ENCODE peak calls at places on chromosomes 1 and 21, in seven cellular contexts. Y is CD4-positive, alpha-beta T cell; M is activated CD8-positive, alpha-beta T cell treated with anti-CD3 and anti-CD28 coated beads for 36 hours; Q is fibroblast of lung; R is cardiac fibroblast; D is esophagus squamous epithelium; H is brain microvascular endothelial cell. X is an unnamed sample.

GRCh38 chr21:34923626-34924025 is 125.5 kb downstream of the RUNX1 start:
- DNase-seq in Y (no peak), M (no peak), Q (no peak), R (no peak), D (no peak), H (no peak), X (no peak)

GRCh38 chr1:217311766-217312165 is 319.1 kb downstream of the GPATCH2 start:
- DNase-seq in Y (no peak), M (no peak), Q (no peak), R (peak; percentile 53), D (no peak), H (peak; percentile 29), X (peak; percentile 44)

GRCh38 chr1:194024659-194025058 is 838.2 kb upstream of the B3GALT2 start:
- DNase-seq in Y (no peak), M (no peak), Q (peak; percentile 94), R (peak; percentile 68), D (no peak), H (peak; percentile 91), X (peak; percentile 81)

GRCh38 chr1:181676269-181676668 is 193.0 kb downstream of the CACNA1E start:
- DNase-seq in Y (no peak), M (peak; percentile 34), Q (peak; percentile 17), R (peak; percentile 4), D (no peak), H (peak; percentile 2), X (peak; percentile 77)

GRCh38 chr1:110173466-110174117 is 23.3 kb downstream of the SLC6A17 start:
- DNase-seq in Y (no peak), M (no peak), Q (no peak), R (no peak), D (no peak), H (no peak), X (no peak)

GRCh38 chr1:84996846-84997666 is at the start of gene MCOLN2:
- DNase-seq in Y (peak; percentile 54), M (peak; percentile 57), Q (peak; percentile 7), R (peak; percentile 18), D (no peak), H (no peak), X (peak; percentile 49)

GRCh38 chr1:112603012-112603411 is 15.9 kb downstream of the ST7L start:
- DNase-seq in Y (no peak), M (no peak), Q (no peak), R (no peak), D (no peak), H (no peak), X (no peak)

GRCh38 chr1:108611984-108612383 is 48.9 kb downstream of the HENMT1 start:
- DNase-seq in Y (no peak), M (no peak), Q (no peak), R (no peak), D (no peak), H (no peak), X (no peak)

GRCh38 chr1:61234582-61234909 is 152.2 kb downstream of the NFIA start:
- DNase-seq in Y (no peak), M (no peak), Q (no peak), R (no peak), D (no peak), H (no peak), X (no peak)

GRCh38 chr21:19122371-19122770 is 718.8 kb upstream of the TMPRSS15 start:
- DNase-seq in Y (no peak), M (no peak), Q (no peak), R (no peak), D (no peak), H (no peak), X (no peak)

GRCh38 chr1:180901221-180901990 is 11.3 kb upstream of the KIAA1614 start:
- DNase-seq in Y (no peak), M (no peak), Q (no peak), R (no peak), D (no peak), H (no peak), X (no peak)

GRCh38 chr1:231393668-231394067 is 28.4 kb downstream of the EGLN1 start:
- DNase-seq in Y (no peak), M (no peak), Q (no peak), R (no peak), D (no peak), H (no peak), X (no peak)

GRCh38 chr1:62209931-62210595 is 15.4 kb downstream of the L1TD1 start:
- DNase-seq in Y (no peak), M (no peak), Q (no peak), R (peak; percentile 40), D (no peak), H (no peak), X (peak; percentile 70)

GRCh38 chr21:41488080-41488479 is 19.9 kb downstream of the TMPRSS2 start:
- DNase-seq in Y (no peak), M (peak; percentile 23), Q (no peak), R (no peak), D (no peak), H (no peak), X (no peak)

GRCh38 chr1:167748901-167749300 is 27.1 kb downstream of the MPZL1 start:
- DNase-seq in Y (no peak), M (no peak), Q (peak; percentile 74), R (no peak), D (no peak), H (no peak), X (no peak)

GRCh38 chr1:76832521-76832920 is 34.8 kb upstream of the ST6GALNAC5 start:
- DNase-seq in Y (no peak), M (no peak), Q (peak; percentile 14), R (no peak), D (no peak), H (no peak), X (no peak)

GRCh38 chr1:61626820-61627219 is 98.1 kb downstream of the TM2D1 start:
- DNase-seq in Y (no peak), M (no peak), Q (peak; percentile 43), R (no peak), D (no peak), H (no peak), X (no peak)

GRCh38 chr1:12013317-12013588 is 6.0 kb upstream of the MIIP start:
- DNase-seq in Y (no peak), M (no peak), Q (no peak), R (no peak), D (no peak), H (no peak), X (no peak)

GRCh38 chr1:12015499-12015898 is 3.8 kb upstream of the MIIP start:
- DNase-seq in Y (no peak), M (no peak), Q (no peak), R (no peak), D (no peak), H (no peak), X (no peak)

GRCh38 chr1:12012560-12013316 is 6.6 kb upstream of the MIIP start:
- DNase-seq in Y (no peak), M (peak; percentile 31), Q (no peak), R (no peak), D (no peak), H (no peak), X (no peak)

GRCh38 chr1:12015001-12015491 is 4.3 kb upstream of the MIIP start:
- DNase-seq in Y (no peak), M (no peak), Q (peak; percentile 72), R (peak; percentile 51), D (no peak), H (peak; percentile 38), X (no peak)

GRCh38 chr1:12014141-12014981 is 4.9 kb upstream of the MIIP start:
- DNase-seq in Y (no peak), M (no peak), Q (peak; percentile 70), R (peak; percentile 64), D (no peak), H (peak; percentile 25), X (no peak)
- TF ChIP-seq CTCF in Y (no peak), M (no peak), Q (no peak), R (peak; percentile 20), D (no peak), H (peak; percentile 43), X (no peak)

GRCh38 chr21:31216206-31216605 is 127.9 kb downstream of the TIAM1 start:
- DNase-seq in Y (no peak), M (no peak), Q (no peak), R (no peak), D (no peak), H (no peak), X (no peak)

GRCh38 chr21:31218830-31219608 is 125.0 kb downstream of the TIAM1 start:
- DNase-seq in Y (no peak), M (no peak), Q (peak; percentile 72), R (peak; percentile 55), D (no peak), H (no peak), X (peak; percentile 94)

GRCh38 chr21:31213787-31214186 is 130.3 kb downstream of the TIAM1 start:
- DNase-seq in Y (no peak), M (no peak), Q (no peak), R (peak; percentile 18), D (no peak), H (no peak), X (peak; percentile 39)
- TF ChIP-seq CTCF in Y (no peak), M (no peak), Q (no peak), R (no peak), D (no peak), H (no peak), X (no peak)

GRCh38 chr1:206798384-206798996 is 26.2 kb upstream of the IL10 start:
- DNase-seq in Y (no peak), M (peak; percentile 45), Q (no peak), R (no peak), D (no peak), H (no peak), X (no peak)
- TF ChIP-seq CTCF in Y (peak; percentile 11), M (no peak), Q (no peak), R (no peak), D (no peak), H (no peak), X (no peak)

DNA sequence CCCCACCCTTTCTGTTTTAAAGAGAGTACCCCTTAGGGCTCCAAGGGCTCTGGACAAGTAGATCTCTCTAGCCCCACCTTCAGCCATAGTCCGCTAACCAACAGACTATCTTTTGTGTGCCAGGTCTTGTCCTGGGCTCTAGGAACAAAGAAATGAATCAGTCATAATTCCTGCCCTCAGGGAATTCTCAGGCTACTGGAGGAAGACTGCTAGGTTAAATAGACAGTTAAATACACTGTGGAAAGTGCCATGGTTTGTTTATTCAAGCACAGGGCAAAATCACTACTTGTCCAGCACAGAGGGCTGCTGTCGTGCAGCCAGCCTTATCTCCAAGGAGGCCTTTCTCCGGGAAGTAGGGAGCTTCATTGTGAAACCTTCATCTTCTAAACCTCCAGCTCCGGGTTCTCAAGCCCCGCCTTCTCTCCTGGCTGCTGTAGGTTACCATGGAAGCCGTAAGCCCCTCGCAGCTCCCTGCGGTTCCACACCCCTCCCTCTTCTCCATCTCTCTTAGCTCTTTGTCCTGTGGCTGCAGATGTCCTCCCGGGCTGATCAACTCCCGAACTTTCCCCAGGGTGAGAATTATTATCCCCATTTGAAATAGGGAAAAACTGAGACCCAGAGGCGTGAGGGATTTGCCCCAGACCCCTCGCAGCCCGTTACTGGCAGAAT is 29.8 kb downstream of the SHISAL2A start:
- DNase-seq in Y (no peak), M (no peak), Q (peak; percentile 44), R (peak; percentile 78), D (no peak), H (no peak), X (peak; percentile 98)
- TF ChIP-seq CTCF in Y (no peak), M (no peak), Q (no peak), R (no peak), D (no peak), H (no peak), X (no peak)